ENCODE peak calls at places on chromosome 2, in seven cellular contexts. One of them, this sample, is unnamed.

GRCh38 chr2:211534655-211535054 is 978.3 kb downstream of the CPS1 start:
- DNase-seq in MM.1S: no peak
- DNase-seq in pancreas: no peak
- DNase-seq in uterus: no peak
- DNase-seq in foreskin fibroblast: no peak
- DNase-seq in fibroblast of lung: no peak
- DNase-seq in kidney epithelial cell: no peak
- DNase-seq in this sample: no peak

GRCh38 chr2:54385271-54385670 is 70.9 kb upstream of the SPTBN1 start:
- DNase-seq in MM.1S: no peak
- DNase-seq in pancreas: no peak
- DNase-seq in uterus: no peak
- DNase-seq in foreskin fibroblast: no peak
- DNase-seq in fibroblast of lung: no peak
- DNase-seq in kidney epithelial cell: no peak
- DNase-seq in this sample: no peak

GRCh38 chr2:56185101-56185581 is 1.4 kb downstream of the CCDC85A start:
- DNase-seq in MM.1S: no peak
- DNase-seq in pancreas: peak; percentile 18
- DNase-seq in uterus: no peak
- DNase-seq in foreskin fibroblast: no peak
- DNase-seq in fibroblast of lung: no peak
- DNase-seq in kidney epithelial cell: no peak
- DNase-seq in this sample: peak; percentile 36

GRCh38 chr2:127584047-127584446 is 48.6 kb downstream of the MYO7B start:
- DNase-seq in MM.1S: no peak
- DNase-seq in pancreas: no peak
- DNase-seq in uterus: no peak
- DNase-seq in foreskin fibroblast: no peak
- DNase-seq in fibroblast of lung: no peak
- DNase-seq in kidney epithelial cell: no peak
- DNase-seq in this sample: no peak

GRCh38 chr2:166419616-166419934 is 43.8 kb upstream of the SCN9A start:
- DNase-seq in MM.1S: peak; percentile 8
- DNase-seq in pancreas: no peak
- DNase-seq in uterus: no peak
- DNase-seq in foreskin fibroblast: peak; percentile 24
- DNase-seq in fibroblast of lung: peak; percentile 75
- DNase-seq in kidney epithelial cell: peak; percentile 12
- DNase-seq in this sample: no peak

GRCh38 chr2:158004131-158004530 is 97.5 kb upstream of the UPP2 start:
- DNase-seq in MM.1S: no peak
- DNase-seq in pancreas: no peak
- DNase-seq in uterus: no peak
- DNase-seq in foreskin fibroblast: peak; percentile 16
- DNase-seq in fibroblast of lung: peak; percentile 21
- DNase-seq in kidney epithelial cell: no peak
- DNase-seq in this sample: no peak

GRCh38 chr2:23096905-23097602 is 287.9 kb upstream of the KLHL29 start:
- DNase-seq in MM.1S: no peak
- DNase-seq in pancreas: no peak
- DNase-seq in uterus: no peak
- DNase-seq in foreskin fibroblast: no peak
- DNase-seq in fibroblast of lung: no peak
- DNase-seq in kidney epithelial cell: peak; percentile 1
- DNase-seq in this sample: no peak

GRCh38 chr2:122238006-122238559 is 482.6 kb downstream of the TSN start:
- DNase-seq in MM.1S: no peak
- DNase-seq in pancreas: no peak
- DNase-seq in uterus: no peak
- DNase-seq in foreskin fibroblast: no peak
- DNase-seq in fibroblast of lung: no peak
- DNase-seq in kidney epithelial cell: no peak
- DNase-seq in this sample: no peak

GRCh38 chr2:85148190-85148589 is 15.0 kb downstream of the TCF7L1 start:
- DNase-seq in MM.1S: no peak
- DNase-seq in pancreas: no peak
- DNase-seq in uterus: no peak
- DNase-seq in foreskin fibroblast: no peak
- DNase-seq in fibroblast of lung: no peak
- DNase-seq in kidney epithelial cell: no peak
- DNase-seq in this sample: no peak

GRCh38 chr2:142112648-142113278 is 18.1 kb downstream of the LRP1B start:
- DNase-seq in MM.1S: no peak
- DNase-seq in pancreas: no peak
- DNase-seq in uterus: no peak
- DNase-seq in foreskin fibroblast: peak; percentile 80
- DNase-seq in fibroblast of lung: peak; percentile 74
- DNase-seq in kidney epithelial cell: peak; percentile 45
- DNase-seq in this sample: no peak

GRCh38 chr2:215624423-215624829 is 188.6 kb upstream of the FN1 start:
- DNase-seq in MM.1S: no peak
- DNase-seq in pancreas: no peak
- DNase-seq in uterus: peak; percentile 61
- DNase-seq in foreskin fibroblast: peak; percentile 98
- DNase-seq in fibroblast of lung: peak; percentile 100
- DNase-seq in kidney epithelial cell: no peak
- DNase-seq in this sample: no peak

GRCh38 chr2:54206596-54206995 is 49.4 kb downstream of the TSPYL6 start:
- DNase-seq in MM.1S: peak; percentile 21
- DNase-seq in pancreas: no peak
- DNase-seq in uterus: no peak
- DNase-seq in foreskin fibroblast: no peak
- DNase-seq in fibroblast of lung: peak; percentile 66
- DNase-seq in kidney epithelial cell: no peak
- DNase-seq in this sample: no peak

GRCh38 chr2:170714156-170715061 is 728 bp upstream of the SP5 start:
- DNase-seq in MM.1S: peak; percentile 45
- DNase-seq in pancreas: peak; percentile 65
- DNase-seq in uterus: peak; percentile 39
- DNase-seq in foreskin fibroblast: no peak
- DNase-seq in fibroblast of lung: no peak
- DNase-seq in kidney epithelial cell: no peak
- DNase-seq in this sample: peak; percentile 65

GRCh38 chr2:187407407-187408084 is 40.5 kb downstream of the CALCRL start:
- DNase-seq in MM.1S: no peak
- DNase-seq in pancreas: no peak
- DNase-seq in uterus: no peak
- DNase-seq in foreskin fibroblast: no peak
- DNase-seq in fibroblast of lung: no peak
- DNase-seq in kidney epithelial cell: no peak
- DNase-seq in this sample: no peak

GRCh38 chr2:208466133-208466919 is 59.7 kb downstream of the PTH2R start:
- DNase-seq in MM.1S: peak; percentile 70
- DNase-seq in pancreas: no peak
- DNase-seq in uterus: no peak
- DNase-seq in foreskin fibroblast: no peak
- DNase-seq in fibroblast of lung: peak; percentile 4
- DNase-seq in kidney epithelial cell: peak; percentile 5
- DNase-seq in this sample: peak; percentile 32

GRCh38 chr2:79640001-79640400 is 127.2 kb downstream of the CTNNA2 start:
- DNase-seq in MM.1S: no peak
- DNase-seq in pancreas: no peak
- DNase-seq in uterus: no peak
- DNase-seq in foreskin fibroblast: no peak
- DNase-seq in fibroblast of lung: no peak
- DNase-seq in kidney epithelial cell: no peak
- DNase-seq in this sample: no peak

GRCh38 chr2:18398833-18399232 is 161.6 kb downstream of the RDH14 start:
- DNase-seq in MM.1S: no peak
- DNase-seq in pancreas: no peak
- DNase-seq in uterus: no peak
- DNase-seq in foreskin fibroblast: peak; percentile 72
- DNase-seq in fibroblast of lung: peak; percentile 61
- DNase-seq in kidney epithelial cell: no peak
- DNase-seq in this sample: no peak

GRCh38 chr2:112960230-112960825 is 17.5 kb upstream of the IL36G start:
- DNase-seq in MM.1S: no peak
- DNase-seq in pancreas: no peak
- DNase-seq in uterus: no peak
- DNase-seq in foreskin fibroblast: no peak
- DNase-seq in fibroblast of lung: no peak
- DNase-seq in kidney epithelial cell: no peak
- DNase-seq in this sample: no peak

GRCh38 chr2:46364797-46365457 is 67.7 kb downstream of the EPAS1 start:
- DNase-seq in MM.1S: peak; percentile 50
- DNase-seq in pancreas: no peak
- DNase-seq in uterus: peak; percentile 59
- DNase-seq in foreskin fibroblast: peak; percentile 55
- DNase-seq in fibroblast of lung: peak; percentile 80
- DNase-seq in kidney epithelial cell: peak; percentile 14
- DNase-seq in this sample: peak; percentile 30

GRCh38 chr2:241702155-241702404 is 241 bp downstream of the ING5 start:
- DNase-seq in MM.1S: no peak
- DNase-seq in pancreas: no peak
- DNase-seq in uterus: no peak
- DNase-seq in foreskin fibroblast: no peak
- DNase-seq in fibroblast of lung: peak; percentile 84
- DNase-seq in kidney epithelial cell: no peak
- DNase-seq in this sample: peak; percentile 87

GRCh38 chr2:115303-115702 is 69.0 kb upstream of the FAM110C start:
- DNase-seq in MM.1S: no peak
- DNase-seq in pancreas: no peak
- DNase-seq in uterus: no peak
- DNase-seq in foreskin fibroblast: no peak
- DNase-seq in fibroblast of lung: no peak
- DNase-seq in kidney epithelial cell: peak; percentile 10
- DNase-seq in this sample: no peak

GRCh38 chr2:17800693-17801458 is 15.4 kb upstream of the MSGN1 start:
- DNase-seq in MM.1S: no peak
- DNase-seq in pancreas: no peak
- DNase-seq in uterus: no peak
- DNase-seq in foreskin fibroblast: no peak
- DNase-seq in fibroblast of lung: no peak
- DNase-seq in kidney epithelial cell: no peak
- DNase-seq in this sample: no peak

GRCh38 chr2:218852911-218853667 is 6.5 kb upstream of the WNT6 start:
- DNase-seq in MM.1S: peak; percentile 60
- DNase-seq in pancreas: no peak
- DNase-seq in uterus: peak; percentile 27
- DNase-seq in foreskin fibroblast: peak; percentile 32
- DNase-seq in fibroblast of lung: peak; percentile 62
- DNase-seq in kidney epithelial cell: no peak
- DNase-seq in this sample: peak; percentile 76

GRCh38 chr2:188787661-188788044 is 186.5 kb upstream of the COL3A1 start:
- DNase-seq in MM.1S: no peak
- DNase-seq in pancreas: no peak
- DNase-seq in uterus: no peak
- DNase-seq in foreskin fibroblast: peak; percentile 43
- DNase-seq in fibroblast of lung: peak; percentile 57
- DNase-seq in kidney epithelial cell: no peak
- DNase-seq in this sample: no peak

GRCh38 chr2:67797801-67798535 is 264.8 kb downstream of the C1D start:
- DNase-seq in MM.1S: no peak
- DNase-seq in pancreas: peak; percentile 41
- DNase-seq in uterus: no peak
- DNase-seq in foreskin fibroblast: peak; percentile 36
- DNase-seq in fibroblast of lung: peak; percentile 65
- DNase-seq in kidney epithelial cell: no peak
- DNase-seq in this sample: no peak

GRCh38 chr2:71190959-71191943 is 35.7 kb downstream of the PAIP2B start:
- DNase-seq in MM.1S: no peak
- DNase-seq in pancreas: no peak
- DNase-seq in uterus: no peak
- DNase-seq in foreskin fibroblast: peak; percentile 16
- DNase-seq in fibroblast of lung: peak; percentile 33
- DNase-seq in kidney epithelial cell: no peak
- DNase-seq in this sample: no peak

GRCh38 chr2:120722211-120722602 is 13.5 kb upstream of the GLI2 start:
- DNase-seq in MM.1S: no peak
- DNase-seq in pancreas: no peak
- DNase-seq in uterus: no peak
- DNase-seq in foreskin fibroblast: no peak
- DNase-seq in fibroblast of lung: no peak
- DNase-seq in kidney epithelial cell: no peak
- DNase-seq in this sample: no peak

DNA sequence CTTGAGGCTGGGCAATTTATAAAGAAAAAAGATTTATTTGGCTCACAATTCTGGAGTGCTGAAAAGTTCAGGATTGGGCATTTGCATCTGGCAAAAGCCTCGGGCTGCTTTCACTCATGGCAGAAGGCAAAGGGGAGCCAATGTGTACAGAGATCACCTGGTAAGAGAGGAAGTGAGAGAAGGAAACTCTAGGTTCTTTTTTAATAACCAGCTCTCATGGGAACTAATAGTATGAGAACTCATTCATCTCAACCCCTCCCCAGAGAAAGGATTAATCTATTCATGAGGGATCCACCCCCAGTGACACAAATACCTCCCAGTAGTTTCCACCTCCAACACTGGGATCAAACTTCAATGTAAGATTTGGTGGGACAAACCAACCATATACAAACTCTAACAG is 129.0 kb downstream of the EVA1A start:
- DNase-seq in MM.1S: no peak
- DNase-seq in pancreas: no peak
- DNase-seq in uterus: no peak
- DNase-seq in foreskin fibroblast: no peak
- DNase-seq in fibroblast of lung: no peak
- DNase-seq in kidney epithelial cell: no peak
- DNase-seq in this sample: no peak
- TF ChIP-seq CTCF in MM.1S: no peak
- TF ChIP-seq CTCF in pancreas: no peak
- TF ChIP-seq CTCF in uterus: no peak
- TF ChIP-seq CTCF in foreskin fibroblast: no peak
- TF ChIP-seq CTCF in fibroblast of lung: no peak
- TF ChIP-seq CTCF in kidney epithelial cell: no peak
- TF ChIP-seq CTCF in this sample: no peak

GRCh38 chr2:12716250-12717190 is at the start of gene TRIB2:
- DNase-seq in MM.1S: peak; percentile 93
- DNase-seq in pancreas: peak; percentile 83
- DNase-seq in uterus: peak; percentile 88
- DNase-seq in foreskin fibroblast: peak; percentile 90
- DNase-seq in fibroblast of lung: peak; percentile 91
- DNase-seq in kidney epithelial cell: no peak
- DNase-seq in this sample: peak; percentile 85
- TF ChIP-seq CTCF in MM.1S: no peak
- TF ChIP-seq CTCF in pancreas: no peak
- TF ChIP-seq CTCF in uterus: peak; percentile 9
- TF ChIP-seq CTCF in foreskin fibroblast: no peak
- TF ChIP-seq CTCF in fibroblast of lung: no peak
- TF ChIP-seq CTCF in kidney epithelial cell: no peak
- TF ChIP-seq CTCF in this sample: no peak

DNA sequence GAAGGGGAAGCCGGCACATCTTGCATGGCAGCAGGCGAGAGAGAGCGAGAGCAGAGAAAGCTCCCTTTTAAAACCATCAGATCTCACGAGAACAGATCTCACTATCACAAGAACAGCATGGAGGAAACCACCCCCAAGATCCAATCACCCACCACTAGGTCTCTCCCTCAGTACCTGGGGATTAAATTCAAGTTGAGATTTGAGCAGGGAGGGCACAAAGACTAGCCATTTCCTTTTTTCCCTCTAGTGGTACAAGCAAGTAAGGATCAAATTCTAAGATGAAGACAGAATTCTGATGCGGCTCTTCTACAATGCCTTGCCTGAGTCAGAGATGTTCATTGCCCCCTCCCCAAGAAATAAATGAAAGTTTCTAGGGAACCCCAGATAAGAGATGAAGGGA is 45.6 kb upstream of the ANKRD44 start:
- DNase-seq in MM.1S: peak; percentile 48
- DNase-seq in pancreas: no peak
- DNase-seq in uterus: no peak
- DNase-seq in foreskin fibroblast: no peak
- DNase-seq in fibroblast of lung: no peak
- DNase-seq in kidney epithelial cell: no peak
- DNase-seq in this sample: no peak
- TF ChIP-seq CTCF in MM.1S: peak; percentile 51
- TF ChIP-seq CTCF in pancreas: no peak
- TF ChIP-seq CTCF in uterus: no peak
- TF ChIP-seq CTCF in foreskin fibroblast: peak; percentile 33
- TF ChIP-seq CTCF in fibroblast of lung: peak; percentile 50
- TF ChIP-seq CTCF in kidney epithelial cell: peak; percentile 33
- TF ChIP-seq CTCF in this sample: peak; percentile 29

GRCh38 chr2:159713691-159714585 is 1.6 kb downstream of the MARCHF7 start:
- DNase-seq in MM.1S: peak; percentile 16
- DNase-seq in pancreas: no peak
- DNase-seq in uterus: no peak
- DNase-seq in foreskin fibroblast: peak; percentile 58
- DNase-seq in fibroblast of lung: peak; percentile 87
- DNase-seq in kidney epithelial cell: no peak
- DNase-seq in this sample: no peak
- TF ChIP-seq CTCF in MM.1S: no peak
- TF ChIP-seq CTCF in pancreas: no peak
- TF ChIP-seq CTCF in uterus: no peak
- TF ChIP-seq CTCF in foreskin fibroblast: no peak
- TF ChIP-seq CTCF in fibroblast of lung: peak; percentile 12
- TF ChIP-seq CTCF in kidney epithelial cell: no peak
- TF ChIP-seq CTCF in this sample: no peak